ENCODE peak calls at places on chromosomes 4 and X, in seven cellular contexts. One of them, this sample, is unnamed.

GRCh38 chr4:105767579-105767978 is 59.0 kb downstream of the GSTCD start:
- DNase-seq in stomach: no peak
- DNase-seq in fibroblast of the aortic adventitia: no peak
- DNase-seq in effector memory CD4-positive, alpha-beta T cell: no peak
- DNase-seq in heart left ventricle: no peak
- DNase-seq in tibial artery: no peak
- DNase-seq in AG10803: no peak
- DNase-seq in this sample: no peak

GRCh38 chr4:139314047-139314800 is 11.9 kb upstream of the NDUFC1 start:
- DNase-seq in stomach: no peak
- DNase-seq in fibroblast of the aortic adventitia: no peak
- DNase-seq in AG10803: no peak
- DNase-seq in tibial artery: no peak
- DNase-seq in heart left ventricle: no peak
- DNase-seq in effector memory CD4-positive, alpha-beta T cell: no peak
- DNase-seq in this sample: no peak

GRCh38 chrX:23422912-23423311 is 88.3 kb downstream of the PTCHD1 start:
- DNase-seq in tibial artery: no peak
- DNase-seq in heart left ventricle: no peak
- DNase-seq in effector memory CD4-positive, alpha-beta T cell: no peak
- DNase-seq in stomach: no peak
- DNase-seq in AG10803: no peak
- DNase-seq in fibroblast of the aortic adventitia: no peak
- DNase-seq in this sample: no peak

GRCh38 chr4:1176398-1177273 is 4.3 kb upstream of the SPON2 start:
- DNase-seq in stomach: no peak
- DNase-seq in fibroblast of the aortic adventitia: no peak
- DNase-seq in AG10803: no peak
- DNase-seq in effector memory CD4-positive, alpha-beta T cell: no peak
- DNase-seq in tibial artery: no peak
- DNase-seq in heart left ventricle: no peak
- DNase-seq in this sample: no peak

GRCh38 chrX:129701624-129702069 is 37.1 kb upstream of the XPNPEP2 start:
- DNase-seq in effector memory CD4-positive, alpha-beta T cell: no peak
- DNase-seq in stomach: no peak
- DNase-seq in tibial artery: peak; percentile 86
- DNase-seq in fibroblast of the aortic adventitia: peak; percentile 92
- DNase-seq in heart left ventricle: peak; percentile 72
- DNase-seq in AG10803: peak; percentile 80
- DNase-seq in this sample: no peak

GRCh38 chr4:168077726-168078239 is 14.6 kb upstream of the ANXA10 start:
- DNase-seq in AG10803: no peak
- DNase-seq in heart left ventricle: no peak
- DNase-seq in stomach: no peak
- DNase-seq in tibial artery: no peak
- DNase-seq in fibroblast of the aortic adventitia: no peak
- DNase-seq in effector memory CD4-positive, alpha-beta T cell: no peak
- DNase-seq in this sample: no peak

GRCh38 chr4:168630445-168631187 is 133.8 kb downstream of the PALLD start:
- DNase-seq in heart left ventricle: no peak
- DNase-seq in AG10803: peak; percentile 77
- DNase-seq in stomach: no peak
- DNase-seq in tibial artery: no peak
- DNase-seq in fibroblast of the aortic adventitia: peak; percentile 65
- DNase-seq in effector memory CD4-positive, alpha-beta T cell: no peak
- DNase-seq in this sample: peak; percentile 57

GRCh38 chr4:161564230-161564834 is 599.5 kb downstream of the FSTL5 start:
- DNase-seq in heart left ventricle: no peak
- DNase-seq in effector memory CD4-positive, alpha-beta T cell: no peak
- DNase-seq in AG10803: peak; percentile 18
- DNase-seq in fibroblast of the aortic adventitia: no peak
- DNase-seq in tibial artery: no peak
- DNase-seq in stomach: no peak
- DNase-seq in this sample: peak; percentile 38

GRCh38 chr4:121156822-121157769 is 7.0 kb downstream of the TNIP3 start:
- DNase-seq in tibial artery: peak; percentile 39
- DNase-seq in AG10803: peak; percentile 37
- DNase-seq in effector memory CD4-positive, alpha-beta T cell: no peak
- DNase-seq in stomach: no peak
- DNase-seq in fibroblast of the aortic adventitia: peak; percentile 24
- DNase-seq in heart left ventricle: peak; percentile 27
- DNase-seq in this sample: no peak

GRCh38 chr4:23770011-23770410 is 119.8 kb downstream of the PPARGC1A start:
- DNase-seq in tibial artery: no peak
- DNase-seq in stomach: no peak
- DNase-seq in effector memory CD4-positive, alpha-beta T cell: no peak
- DNase-seq in AG10803: peak; percentile 51
- DNase-seq in fibroblast of the aortic adventitia: no peak
- DNase-seq in heart left ventricle: no peak
- DNase-seq in this sample: peak; percentile 59

GRCh38 chr4:41207330-41207831 is 7.0 kb downstream of the APBB2 start:
- DNase-seq in effector memory CD4-positive, alpha-beta T cell: no peak
- DNase-seq in AG10803: peak; percentile 66
- DNase-seq in stomach: no peak
- DNase-seq in heart left ventricle: peak; percentile 66
- DNase-seq in tibial artery: no peak
- DNase-seq in fibroblast of the aortic adventitia: peak; percentile 78
- DNase-seq in this sample: no peak

GRCh38 chr4:1041147-1041935 is 29.9 kb downstream of the FGFRL1 start:
- DNase-seq in effector memory CD4-positive, alpha-beta T cell: no peak
- DNase-seq in heart left ventricle: no peak
- DNase-seq in fibroblast of the aortic adventitia: peak; percentile 91
- DNase-seq in stomach: peak; percentile 43
- DNase-seq in AG10803: peak; percentile 32
- DNase-seq in tibial artery: no peak
- DNase-seq in this sample: peak; percentile 10

GRCh38 chr4:165367040-165367439 is 11.8 kb upstream of the CPE start:
- DNase-seq in heart left ventricle: no peak
- DNase-seq in effector memory CD4-positive, alpha-beta T cell: no peak
- DNase-seq in tibial artery: no peak
- DNase-seq in stomach: peak; percentile 30
- DNase-seq in fibroblast of the aortic adventitia: peak; percentile 37
- DNase-seq in AG10803: no peak
- DNase-seq in this sample: no peak

GRCh38 chr4:76989391-76990061 is 40.0 kb downstream of the SEPTIN11 start:
- DNase-seq in fibroblast of the aortic adventitia: no peak
- DNase-seq in tibial artery: no peak
- DNase-seq in heart left ventricle: no peak
- DNase-seq in effector memory CD4-positive, alpha-beta T cell: peak; percentile 50
- DNase-seq in stomach: no peak
- DNase-seq in AG10803: no peak
- DNase-seq in this sample: no peak

GRCh38 chr4:76984127-76984526 is 34.6 kb downstream of the SEPTIN11 start:
- DNase-seq in AG10803: peak; percentile 74
- DNase-seq in stomach: no peak
- DNase-seq in heart left ventricle: no peak
- DNase-seq in fibroblast of the aortic adventitia: peak; percentile 73
- DNase-seq in effector memory CD4-positive, alpha-beta T cell: no peak
- DNase-seq in tibial artery: no peak
- DNase-seq in this sample: peak; percentile 64

GRCh38 chr4:76984788-76985211 is 35.2 kb downstream of the SEPTIN11 start:
- DNase-seq in stomach: no peak
- DNase-seq in AG10803: peak; percentile 100
- DNase-seq in fibroblast of the aortic adventitia: peak; percentile 100
- DNase-seq in effector memory CD4-positive, alpha-beta T cell: no peak
- DNase-seq in heart left ventricle: peak; percentile 74
- DNase-seq in tibial artery: peak; percentile 80
- DNase-seq in this sample: peak; percentile 100

GRCh38 chr4:76987685-76988084 is 38.1 kb downstream of the SEPTIN11 start:
- DNase-seq in heart left ventricle: no peak
- DNase-seq in stomach: no peak
- DNase-seq in effector memory CD4-positive, alpha-beta T cell: no peak
- DNase-seq in AG10803: no peak
- DNase-seq in fibroblast of the aortic adventitia: no peak
- DNase-seq in tibial artery: no peak
- DNase-seq in this sample: no peak

DNA sequence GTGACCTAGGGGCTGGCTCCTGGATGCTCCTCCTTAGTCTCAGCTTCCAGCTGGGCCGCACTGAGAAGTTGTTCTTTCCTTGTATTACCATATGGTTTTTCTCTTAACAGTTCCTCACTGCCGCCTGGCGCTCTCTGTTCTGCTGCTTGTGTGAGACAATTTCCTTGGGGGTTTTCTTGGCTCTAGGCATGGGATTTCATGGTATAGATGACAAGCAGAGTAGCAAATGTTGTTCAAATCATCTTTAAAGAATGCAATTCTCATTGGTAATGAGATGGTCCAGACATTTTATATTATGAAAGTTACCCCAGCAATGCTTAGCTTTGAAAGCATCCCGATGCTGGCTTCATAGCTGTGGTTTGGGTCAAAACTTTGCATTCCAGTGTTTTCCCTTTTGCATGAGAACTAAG is 37.6 kb downstream of the SEPTIN11 start:
- DNase-seq in AG10803: peak; percentile 100
- DNase-seq in stomach: peak; percentile 27
- DNase-seq in fibroblast of the aortic adventitia: peak; percentile 99
- DNase-seq in heart left ventricle: peak; percentile 58
- DNase-seq in tibial artery: peak; percentile 51
- DNase-seq in effector memory CD4-positive, alpha-beta T cell: no peak
- DNase-seq in this sample: peak; percentile 98
- H3K4me3 ChIP-seq in AG10803: peak overlapping the region; percentile 29
- H3K4me3 ChIP-seq in stomach: no peak overlapping the region
- H3K4me3 ChIP-seq in fibroblast of the aortic adventitia: peak overlapping the region; percentile 46
- H3K4me3 ChIP-seq in heart left ventricle: peak overlapping the region; percentile 24
- H3K4me3 ChIP-seq in tibial artery: no peak overlapping the region
- H3K4me3 ChIP-seq in effector memory CD4-positive, alpha-beta T cell: no peak overlapping the region
- H3K4me3 ChIP-seq in this sample: peak overlapping the region; percentile 44

GRCh38 chrX:66164931-66165330 is 884 bp downstream of the HEPH start:
- DNase-seq in AG10803: no peak
- DNase-seq in effector memory CD4-positive, alpha-beta T cell: no peak
- DNase-seq in fibroblast of the aortic adventitia: no peak
- DNase-seq in heart left ventricle: no peak
- DNase-seq in tibial artery: no peak
- DNase-seq in stomach: no peak
- DNase-seq in this sample: no peak
- H3K4me3 ChIP-seq in AG10803: peak overlapping the region; percentile 62
- H3K4me3 ChIP-seq in effector memory CD4-positive, alpha-beta T cell: no peak overlapping the region
- H3K4me3 ChIP-seq in fibroblast of the aortic adventitia: peak overlapping the region; percentile 64
- H3K4me3 ChIP-seq in heart left ventricle: peak overlapping the region; percentile 56
- H3K4me3 ChIP-seq in tibial artery: peak overlapping the region; percentile 53
- H3K4me3 ChIP-seq in stomach: peak overlapping the region; percentile 34
- H3K4me3 ChIP-seq in this sample: no peak overlapping the region

DNA sequence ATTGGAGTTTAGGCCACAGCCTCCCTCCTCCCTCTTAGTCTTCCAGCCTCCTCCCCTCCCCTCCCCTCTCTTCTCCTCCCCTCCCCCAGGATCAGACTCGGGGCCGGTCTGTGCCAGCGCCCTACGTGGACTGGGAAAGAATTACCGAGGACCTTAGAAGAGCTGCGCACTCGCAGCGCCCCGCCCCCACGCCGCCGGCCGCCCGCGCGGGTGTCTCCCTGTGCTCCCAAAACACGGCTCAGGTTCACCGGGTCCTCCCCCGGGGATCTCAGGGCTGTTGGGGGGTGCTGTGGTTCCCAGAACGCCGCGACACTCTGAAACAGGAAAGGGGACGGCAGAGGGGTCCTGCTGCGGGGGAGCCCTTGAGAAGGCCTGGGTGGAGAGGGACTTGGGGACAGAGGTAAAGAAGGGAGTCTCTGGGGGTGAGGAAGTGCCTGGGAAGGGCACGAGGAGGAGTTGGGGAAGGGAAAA is 122.2 kb upstream of the TBL1X start:
- DNase-seq in effector memory CD4-positive, alpha-beta T cell: no peak
- DNase-seq in heart left ventricle: peak; percentile 86
- DNase-seq in AG10803: peak; percentile 81
- DNase-seq in stomach: peak; percentile 83
- DNase-seq in tibial artery: peak; percentile 76
- DNase-seq in fibroblast of the aortic adventitia: peak; percentile 82
- DNase-seq in this sample: peak; percentile 87
- H3K4me3 ChIP-seq in effector memory CD4-positive, alpha-beta T cell: peak overlapping the region; percentile 39
- H3K4me3 ChIP-seq in heart left ventricle: peak overlapping the region; percentile 31
- H3K4me3 ChIP-seq in AG10803: peak overlapping the region; percentile 27
- H3K4me3 ChIP-seq in stomach: peak overlapping the region; percentile 20
- H3K4me3 ChIP-seq in tibial artery: peak overlapping the region; percentile 48
- H3K4me3 ChIP-seq in fibroblast of the aortic adventitia: peak overlapping the region; percentile 31
- H3K4me3 ChIP-seq in this sample: peak overlapping the region; percentile 33

GRCh38 chr4:36709986-36710385 is 428.6 kb downstream of the DTHD1 start:
- DNase-seq in effector memory CD4-positive, alpha-beta T cell: no peak
- DNase-seq in stomach: no peak
- DNase-seq in fibroblast of the aortic adventitia: no peak
- DNase-seq in tibial artery: no peak
- DNase-seq in AG10803: no peak
- DNase-seq in heart left ventricle: no peak
- DNase-seq in this sample: no peak

GRCh38 chr4:36716874-36717273 is 435.5 kb downstream of the DTHD1 start:
- DNase-seq in AG10803: no peak
- DNase-seq in tibial artery: no peak
- DNase-seq in fibroblast of the aortic adventitia: no peak
- DNase-seq in heart left ventricle: no peak
- DNase-seq in stomach: no peak
- DNase-seq in effector memory CD4-positive, alpha-beta T cell: no peak
- DNase-seq in this sample: no peak

DNA sequence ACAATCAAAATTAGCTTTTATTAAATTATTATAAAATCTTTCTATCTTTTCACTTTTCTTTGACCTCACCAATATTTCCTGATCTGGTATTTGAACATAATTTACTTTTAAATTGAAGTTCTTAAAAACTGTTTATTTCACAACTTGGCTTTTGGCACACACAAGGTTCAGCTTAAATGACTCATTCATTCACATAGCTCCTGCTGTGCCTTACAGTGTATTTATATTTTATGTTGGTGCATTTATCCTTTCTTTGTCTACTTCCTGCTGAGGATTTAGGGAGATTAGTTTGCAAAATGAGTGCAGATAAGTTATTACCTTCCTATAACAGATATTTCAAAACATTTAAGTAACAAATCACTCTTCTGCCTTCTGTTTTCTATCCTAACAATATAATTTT is 430.6 kb downstream of the DTHD1 start:
- DNase-seq in heart left ventricle: no peak
- DNase-seq in stomach: no peak
- DNase-seq in AG10803: no peak
- DNase-seq in fibroblast of the aortic adventitia: no peak
- DNase-seq in tibial artery: no peak
- DNase-seq in effector memory CD4-positive, alpha-beta T cell: no peak
- DNase-seq in this sample: no peak
- H3K4me3 ChIP-seq in heart left ventricle: no peak overlapping the region
- H3K4me3 ChIP-seq in stomach: no peak overlapping the region
- H3K4me3 ChIP-seq in AG10803: no peak overlapping the region
- H3K4me3 ChIP-seq in fibroblast of the aortic adventitia: no peak overlapping the region
- H3K4me3 ChIP-seq in tibial artery: no peak overlapping the region
- H3K4me3 ChIP-seq in effector memory CD4-positive, alpha-beta T cell: no peak overlapping the region
- H3K4me3 ChIP-seq in this sample: no peak overlapping the region

DNA sequence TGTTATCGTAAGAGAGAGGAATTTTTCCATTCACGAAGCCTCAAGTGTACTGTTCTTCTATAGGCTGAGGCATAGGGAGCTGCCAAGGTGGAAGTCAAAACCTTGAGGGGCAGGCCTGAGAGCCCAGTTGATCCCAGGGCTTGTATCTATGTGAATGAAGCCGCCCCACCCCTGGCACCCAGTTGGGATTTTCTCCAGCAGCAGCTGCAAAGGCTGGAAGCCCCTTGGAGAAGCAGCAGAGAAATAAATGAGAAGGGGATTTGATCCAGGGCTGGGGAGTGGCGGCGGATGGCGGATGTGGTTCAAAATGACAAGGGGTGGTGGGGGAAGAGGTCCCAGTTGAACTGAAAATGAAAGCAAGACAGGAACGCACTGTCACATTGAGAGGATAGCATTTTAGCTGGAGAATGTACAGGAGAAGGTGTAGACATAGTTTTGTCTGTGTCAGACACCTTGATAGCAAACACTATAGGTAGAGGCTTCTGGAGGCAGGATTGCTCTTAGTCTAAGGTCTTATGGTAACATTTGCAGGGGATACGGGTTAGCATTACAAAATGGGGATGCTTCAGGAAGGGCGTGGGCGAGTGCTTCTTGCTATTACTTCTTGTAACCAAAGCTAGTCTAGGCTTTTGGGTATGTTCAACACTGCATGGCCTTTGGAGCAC is 32.6 kb downstream of the DOCK11 start:
- DNase-seq in stomach: no peak
- DNase-seq in fibroblast of the aortic adventitia: no peak
- DNase-seq in tibial artery: no peak
- DNase-seq in effector memory CD4-positive, alpha-beta T cell: peak; percentile 11
- DNase-seq in AG10803: no peak
- DNase-seq in heart left ventricle: no peak
- DNase-seq in this sample: no peak
- H3K4me3 ChIP-seq in stomach: no peak overlapping the region
- H3K4me3 ChIP-seq in fibroblast of the aortic adventitia: no peak overlapping the region
- H3K4me3 ChIP-seq in tibial artery: no peak overlapping the region
- H3K4me3 ChIP-seq in effector memory CD4-positive, alpha-beta T cell: peak overlapping the region; percentile 57
- H3K4me3 ChIP-seq in AG10803: no peak overlapping the region
- H3K4me3 ChIP-seq in heart left ventricle: no peak overlapping the region
- H3K4me3 ChIP-seq in this sample: no peak overlapping the region

This sample was measured in fibroblast of villous mesenchyme.